ENCODE peak calls at places on chromosomes 4 and X, in seven cellular contexts. A, I, P, T, C, Z and Y are unnamed samples.

GRCh38 chr4:110196871-110197420 is 1.5 kb downstream of the ELOVL6 start:
- DNase-seq in A (peak; percentile 79), I (peak; percentile 63), P (peak; percentile 23), T (no peak), C (no peak), Z (peak; percentile 50), Y (no peak)

GRCh38 chrX:64152857-64153256 is 52.7 kb downstream of the AMER1 start:
- DNase-seq in A (peak; percentile 58), I (no peak), P (no peak), T (no peak), C (no peak), Z (peak; percentile 26), Y (no peak)

GRCh38 chr4:79250887-79251286 is 75.0 kb downstream of the NAA11 start:
- DNase-seq in A (no peak), I (no peak), P (no peak), T (no peak), C (no peak), Z (no peak), Y (peak; percentile 12)

GRCh38 chrX:4547218-4547836 is 833.9 kb upstream of the PRKX start:
- DNase-seq in A (peak; percentile 47), I (peak; percentile 32), P (no peak), T (peak; percentile 16), C (peak; percentile 22), Z (peak; percentile 65), Y (peak; percentile 85)

GRCh38 chr4:26418850-26419249 is 71.4 kb downstream of the CCKAR start:
- DNase-seq in A (no peak), I (no peak), P (no peak), T (no peak), C (no peak), Z (no peak), Y (no peak)

GRCh38 chr4:185513489-185514181 is 21.7 kb downstream of the PDLIM3 start:
- DNase-seq in A (no peak), I (peak; percentile 33), P (no peak), T (no peak), C (no peak), Z (no peak), Y (no peak)

GRCh38 chr4:69894706-69895105 is 34.8 kb upstream of the SULT1E1 start:
- DNase-seq in A (no peak), I (no peak), P (no peak), T (no peak), C (no peak), Z (no peak), Y (no peak)

GRCh38 chr4:6095897-6096296 is 77.7 kb upstream of the C4orf50 start:
- DNase-seq in A (no peak), I (no peak), P (no peak), T (no peak), C (no peak), Z (no peak), Y (no peak)

GRCh38 chrX:6826856-6827255 is 291.9 kb upstream of the VCX3A start:
- DNase-seq in A (no peak), I (no peak), P (no peak), T (no peak), C (no peak), Z (no peak), Y (no peak)

GRCh38 chr4:15674926-15675325 is 6.7 kb upstream of the FAM200B start:
- DNase-seq in A (no peak), I (no peak), P (no peak), T (no peak), C (no peak), Z (no peak), Y (no peak)

GRCh38 chr4:153655928-153656327 is 28.2 kb upstream of the TLR2 start:
- DNase-seq in A (no peak), I (no peak), P (peak; percentile 85), T (no peak), C (no peak), Z (peak; percentile 53), Y (no peak)

GRCh38 chr4:1512738-1513660 is 106.8 kb upstream of the NKX1-1 start:
- DNase-seq in A (peak; percentile 85), I (peak; percentile 25), P (no peak), T (peak; percentile 15), C (no peak), Z (peak; percentile 62), Y (no peak)

GRCh38 chr4:86496094-86497060 is 97.7 kb upstream of the PTPN13 start:
- DNase-seq in A (peak; percentile 70), I (peak; percentile 16), P (no peak), T (peak; percentile 35), C (no peak), Z (peak; percentile 38), Y (peak; percentile 89)

GRCh38 chr4:84596826-84597225 is 13.9 kb downstream of the CDS1 start:
- DNase-seq in A (peak; percentile 75), I (no peak), P (no peak), T (no peak), C (no peak), Z (no peak), Y (peak; percentile 39)

GRCh38 chr4:94447754-94448411 is 3.9 kb upstream of the PDLIM5 start:
- DNase-seq in A (no peak), I (no peak), P (no peak), T (no peak), C (no peak), Z (no peak), Y (no peak)

GRCh38 chr4:40915318-40916217 is 165.8 kb downstream of the NSUN7 start:
- DNase-seq in A (no peak), I (no peak), P (no peak), T (no peak), C (no peak), Z (no peak), Y (no peak)

GRCh38 chr4:108877821-108878220 is 115.0 kb upstream of the ETNPPL start:
- DNase-seq in A (peak; percentile 12), I (no peak), P (no peak), T (no peak), C (no peak), Z (no peak), Y (no peak)

DNA sequence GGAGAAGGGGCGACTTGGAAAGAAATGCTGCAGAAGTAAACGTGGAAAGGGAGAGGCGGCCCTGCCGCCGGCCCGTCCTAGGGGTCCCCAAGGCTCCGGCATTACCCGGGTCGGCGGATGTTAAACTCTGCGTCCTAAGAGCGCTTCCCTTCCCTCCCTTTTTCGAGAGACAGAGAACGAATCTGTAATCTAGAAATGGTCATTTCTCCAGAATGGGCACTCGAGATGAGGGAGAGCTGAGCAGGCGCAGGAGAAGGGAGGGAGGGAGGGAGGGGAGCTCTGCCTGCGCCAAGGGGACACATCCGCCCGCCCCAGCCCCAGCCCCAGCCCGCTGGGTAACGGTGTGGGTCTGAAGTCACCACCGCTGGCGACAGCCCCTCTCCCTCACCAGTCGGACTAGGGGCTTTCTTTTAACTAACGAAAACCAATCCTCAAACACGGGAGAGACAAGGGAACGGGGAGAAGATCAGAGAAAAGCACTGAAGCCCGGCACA is 1.7 kb downstream of the HCFC1 start:
- DNase-seq in A (no peak), I (no peak), P (no peak), T (no peak), C (no peak), Z (no peak), Y (no peak)
- H3K27ac ChIP-seq in A (no peak overlapping the region), I (peak overlapping the region; percentile 100), P (peak overlapping the region; percentile 99), T (peak overlapping the region; percentile 90), C (peak overlapping the region; percentile 90), Z (peak overlapping the region; percentile 99), Y (no peak overlapping the region)

GRCh38 chr4:7956306-7957112 is 16.8 kb upstream of the AFAP1 start:
- DNase-seq in A (no peak), I (no peak), P (no peak), T (no peak), C (no peak), Z (no peak), Y (no peak)
- TF ChIP-seq POLR2AphosphoS5 in A (no peak), I (no peak), P (no peak), T (no peak), C (peak; percentile 50), Z (peak; percentile 24), Y (no peak)

DNA sequence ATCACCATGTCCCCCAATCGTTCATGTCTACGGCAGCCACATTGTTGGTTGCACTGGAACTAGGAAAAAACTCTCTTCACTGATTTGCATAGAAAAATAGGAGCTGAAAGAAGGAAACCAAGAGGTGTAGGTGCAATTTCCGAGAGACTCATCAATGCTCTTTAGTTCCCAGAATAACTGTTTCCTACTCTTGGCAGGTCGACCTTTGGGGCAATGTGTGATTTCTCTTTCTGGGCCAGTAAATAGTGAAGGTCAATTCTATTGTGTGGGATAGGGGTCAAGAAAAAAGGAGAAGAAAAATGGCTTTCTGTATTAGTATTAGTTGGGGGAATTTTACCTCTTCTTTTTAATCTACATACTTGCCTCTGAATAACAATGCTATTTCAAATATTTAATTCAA is 55.9 kb upstream of the PDE5A start:
- DNase-seq in A (no peak), I (no peak), P (no peak), T (no peak), C (no peak), Z (no peak), Y (no peak)
- H3K27ac ChIP-seq in A (no peak overlapping the region), I (no peak overlapping the region), P (no peak overlapping the region), T (no peak overlapping the region), C (peak overlapping the region; percentile 97), Z (no peak overlapping the region), Y (no peak overlapping the region)

DNA sequence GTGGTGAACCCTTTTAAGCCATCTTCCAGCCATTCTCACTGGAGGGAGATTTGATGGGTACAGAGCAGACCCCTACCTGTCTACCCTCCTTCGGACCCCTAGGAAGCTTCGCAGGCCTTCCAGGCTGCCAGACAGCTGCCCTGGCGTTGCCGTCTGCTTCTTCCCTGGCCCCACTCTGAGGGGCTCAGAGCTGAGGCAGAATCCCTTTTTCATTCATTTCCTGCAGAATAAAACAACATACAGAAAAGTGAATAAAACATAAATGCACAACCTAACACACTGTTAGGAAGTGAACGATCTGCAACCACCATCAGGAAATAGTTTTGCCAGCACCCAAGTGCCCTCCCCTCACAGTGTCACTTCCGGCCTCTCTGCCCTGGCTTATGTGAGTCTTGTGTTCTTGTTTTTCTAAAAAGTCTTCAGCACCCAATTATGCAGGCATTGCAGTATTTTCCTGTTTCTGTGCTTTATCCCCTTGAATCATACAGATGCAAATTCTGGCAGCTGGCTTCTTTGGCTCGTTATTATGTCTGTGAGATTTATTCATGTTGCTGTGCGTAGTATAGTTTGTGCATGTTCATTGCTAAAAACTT is 5.6 kb upstream of the ADD1 start:
- DNase-seq in A (no peak), I (peak; percentile 53), P (no peak), T (no peak), C (no peak), Z (peak; percentile 37), Y (no peak)
- TF ChIP-seq POLR2AphosphoS5 in A (no peak), I (no peak), P (no peak), T (no peak), C (no peak), Z (no peak), Y (peak; percentile 69)

DNA sequence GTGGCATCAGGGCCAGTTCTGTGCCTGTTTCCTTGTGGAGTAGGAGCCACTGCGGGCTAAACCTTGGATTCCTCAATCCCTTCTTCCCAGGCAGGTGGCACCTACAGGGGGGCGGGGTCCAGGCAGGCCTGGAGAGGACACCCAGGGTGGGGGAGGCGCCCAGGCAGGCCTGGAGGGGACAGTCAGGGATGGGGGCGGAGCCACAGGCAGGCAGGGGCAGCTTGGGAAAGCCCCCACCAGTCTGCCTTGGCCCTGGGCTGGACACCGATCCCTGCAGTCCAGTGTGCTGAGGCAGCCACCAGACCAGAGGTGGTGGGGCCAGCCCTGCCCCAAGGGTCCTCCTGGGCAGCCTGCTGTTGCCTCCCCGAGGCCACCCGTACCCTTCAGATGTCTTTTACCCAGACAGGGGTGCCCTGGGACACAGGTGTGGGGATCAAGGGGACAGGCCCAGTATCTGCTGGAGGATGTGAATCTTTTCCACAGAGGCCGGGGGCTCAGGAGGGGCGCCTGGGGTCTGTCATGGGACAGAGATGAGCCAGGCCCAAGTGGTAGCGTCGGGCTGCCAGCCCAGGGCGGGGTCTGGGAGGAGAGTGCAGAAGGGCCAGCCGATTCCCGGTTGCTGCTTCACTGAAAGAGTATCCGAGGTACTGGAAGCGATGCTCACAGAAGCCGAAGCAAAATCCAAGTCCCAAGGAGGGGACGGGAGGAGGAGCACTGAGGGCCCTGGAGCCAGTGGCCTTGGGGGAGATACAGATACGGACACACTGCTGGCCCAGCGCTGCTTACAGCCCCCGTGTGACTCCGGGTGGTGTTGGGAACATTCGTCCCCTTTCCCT is 34.5 kb downstream of the LRPAP1 start:
- DNase-seq in A (peak; percentile 39), I (no peak), P (no peak), T (no peak), C (no peak), Z (no peak), Y (no peak)
- H3K27ac ChIP-seq in A (no peak overlapping the region), I (no peak overlapping the region), P (no peak overlapping the region), T (no peak overlapping the region), C (no peak overlapping the region), Z (no peak overlapping the region), Y (no peak overlapping the region)